ENCODE peak calls at places on chromosomes 12 and 14, in seven cellular contexts. O, Y, D, T, Q, B and N are unnamed samples.

GRCh38 chr12:85155791-85156190 is 119.6 kb downstream of the LRRIQ1 start:
- DNase-seq in O (peak; percentile 56), D (no peak), Q (peak; percentile 46), Y (no peak), T (no peak), B (peak; percentile 5), N (peak; percentile 26)

GRCh38 chr12:29552324-29552927 is 54.9 kb upstream of the OVCH1 start:
- DNase-seq in T (peak; percentile 51), Y (peak; percentile 30), B (no peak), O (peak; percentile 68), D (peak; percentile 74), Q (peak; percentile 83), N (peak; percentile 44)

GRCh38 chr12:43969882-43970281 is 134.0 kb downstream of the TMEM117 start:
- DNase-seq in Y (peak; percentile 87), O (no peak), D (no peak), T (no peak), B (peak; percentile 13), Q (peak; percentile 75), N (peak; percentile 91)

GRCh38 chr12:53994691-53995310 is 5.2 kb upstream of the HOXC9 start:
- DNase-seq in O (no peak), D (no peak), T (no peak), Q (no peak), Y (peak; percentile 30), B (no peak), N (no peak)

GRCh38 chr12:132618683-132619043 is at the start of gene P2RX2:
- DNase-seq in Y (no peak), D (no peak), T (no peak), Q (no peak), O (no peak), B (no peak), N (no peak)

GRCh38 chr12:1935700-1936378 is 17.4 kb upstream of the CACNA2D4 start:
- DNase-seq in D (peak; percentile 90), Q (no peak), O (no peak), Y (no peak), T (no peak), B (no peak), N (no peak)

GRCh38 chr14:98926802-98927201 is 345.2 kb downstream of the BCL11B start:
- DNase-seq in B (no peak), Q (no peak), T (peak; percentile 16), Y (no peak), D (no peak), O (no peak), N (peak; percentile 28)

GRCh38 chr14:53954551-53955233 is 1.9 kb downstream of the BMP4 start:
- DNase-seq in Y (peak; percentile 19), D (no peak), Q (peak; percentile 44), O (no peak), B (no peak), T (peak; percentile 37), N (no peak)

GRCh38 chr12:17215754-17216153 is 609.8 kb upstream of the LMO3 start:
- DNase-seq in O (peak; percentile 30), D (no peak), Q (peak; percentile 38), Y (no peak), T (no peak), B (no peak), N (no peak)

GRCh38 chr14:74793506-74794155 is 30.5 kb downstream of the YLPM1 start:
- DNase-seq in O (peak; percentile 40), T (no peak), D (no peak), B (no peak), Y (no peak), Q (peak; percentile 32), N (no peak)

GRCh38 chr12:120252071-120252906 is 13.2 kb downstream of the PXN start:
- DNase-seq in T (no peak), O (no peak), Q (no peak), Y (no peak), D (no peak), B (no peak), N (no peak)

GRCh38 chr14:66038214-66038977 is 447.8 kb upstream of the CCDC196 start:
- DNase-seq in T (peak; percentile 38), B (peak; percentile 56), O (peak; percentile 38), Y (peak; percentile 73), Q (peak; percentile 19), D (no peak), N (peak; percentile 86)

GRCh38 chr14:71324767-71325272 is 417.6 kb downstream of the PCNX1 start:
- DNase-seq in Y (peak; percentile 24), Q (no peak), O (peak; percentile 81), D (no peak), T (no peak), B (no peak), N (peak; percentile 80)

GRCh38 chr12:75553398-75553797 is 42.0 kb upstream of the KRR1 start:
- DNase-seq in Q (no peak), B (no peak), T (no peak), O (peak; percentile 86), Y (no peak), D (no peak), N (peak; percentile 43)

GRCh38 chr14:95353664-95354063 is 34.0 kb upstream of the CLMN start:
- DNase-seq in T (no peak), B (no peak), Q (no peak), O (no peak), Y (no peak), D (no peak), N (no peak)

GRCh38 chr12:46659844-46660243 is 166.0 kb downstream of the SLC38A4 start:
- DNase-seq in Y (no peak), O (no peak), T (no peak), B (no peak), D (no peak), Q (no peak), N (no peak)

GRCh38 chr12:49160415-49160814 is 28.5 kb downstream of the TUBA1A start:
- DNase-seq in T (no peak), B (no peak), Q (no peak), O (no peak), Y (no peak), D (no peak), N (peak; percentile 21)

GRCh38 chr12:104345234-104346066 is 41.9 kb downstream of the EID3 start:
- DNase-seq in T (no peak), Y (no peak), B (no peak), D (no peak), O (peak; percentile 46), Q (no peak), N (no peak)

GRCh38 chr14:76848879-76849278 is 22.7 kb downstream of the LRRC74A start:
- DNase-seq in T (no peak), D (no peak), Y (no peak), Q (peak; percentile 10), B (no peak), O (peak; percentile 50), N (no peak)

GRCh38 chr12:30989754-30990153 is 63.2 kb downstream of the TSPAN11 start:
- DNase-seq in D (no peak), Y (no peak), B (no peak), O (peak; percentile 83), T (no peak), Q (peak; percentile 54), N (no peak)

GRCh38 chr14:57884175-57884574 is 18.3 kb upstream of the SLC35F4 start:
- DNase-seq in D (no peak), Y (no peak), O (no peak), B (no peak), T (no peak), Q (peak; percentile 61), N (peak; percentile 6)

GRCh38 chr14:57533214-57533613 is 39.6 kb upstream of the CCDC198 start:
- DNase-seq in T (no peak), B (no peak), O (peak; percentile 49), Q (peak; percentile 83), D (no peak), Y (no peak), N (peak; percentile 32)

GRCh38 chr12:63103489-63104131 is 47.4 kb downstream of the AVPR1A start:
- DNase-seq in B (no peak), D (no peak), Q (peak; percentile 65), Y (peak; percentile 3), T (no peak), O (peak; percentile 25), N (peak; percentile 29)

GRCh38 chr14:32426596-32427408 is 97.7 kb downstream of the AKAP6 start:
- DNase-seq in O (peak; percentile 70), Q (peak; percentile 17), Y (no peak), D (no peak), B (no peak), T (no peak), N (peak; percentile 28)

DNA sequence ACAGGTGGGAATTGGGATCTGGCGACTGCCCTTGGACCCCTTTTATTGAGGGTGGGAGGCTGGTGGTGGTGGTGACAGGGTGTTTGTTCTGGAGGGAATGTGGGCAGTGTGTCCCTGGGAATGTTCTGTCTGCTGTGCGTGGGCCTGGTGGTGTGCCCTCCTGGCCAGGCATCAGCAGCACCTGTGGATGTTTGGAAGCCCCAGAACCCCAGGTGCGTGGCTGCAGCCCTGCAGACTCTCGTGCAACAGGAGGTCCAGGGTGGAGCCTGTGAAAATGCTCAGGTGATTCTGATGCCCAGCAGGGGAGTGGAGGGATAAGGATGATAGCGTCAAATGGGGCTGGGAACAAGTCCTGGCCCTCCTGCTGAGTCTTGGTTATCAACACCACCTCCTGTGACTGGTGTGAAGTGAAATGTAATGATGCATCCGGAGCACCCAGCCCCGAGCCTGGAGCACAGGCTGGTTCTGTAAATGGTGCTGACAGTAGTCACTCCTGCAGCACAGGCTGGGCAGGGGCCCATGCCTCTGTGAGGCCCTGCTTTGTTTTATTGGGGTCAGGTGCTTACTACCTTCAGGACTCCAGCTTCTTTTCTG is 176.6 kb downstream of the TSPAN9 start:
- DNase-seq in Y (no peak), Q (no peak), B (no peak), T (no peak), O (peak; percentile 66), D (no peak), N (no peak)
- H3K4me3 ChIP-seq in Y (no peak overlapping the region), Q (no peak overlapping the region), B (no peak overlapping the region), T (no peak overlapping the region), O (no peak overlapping the region), D (no peak overlapping the region), N (no peak overlapping the region)

DNA sequence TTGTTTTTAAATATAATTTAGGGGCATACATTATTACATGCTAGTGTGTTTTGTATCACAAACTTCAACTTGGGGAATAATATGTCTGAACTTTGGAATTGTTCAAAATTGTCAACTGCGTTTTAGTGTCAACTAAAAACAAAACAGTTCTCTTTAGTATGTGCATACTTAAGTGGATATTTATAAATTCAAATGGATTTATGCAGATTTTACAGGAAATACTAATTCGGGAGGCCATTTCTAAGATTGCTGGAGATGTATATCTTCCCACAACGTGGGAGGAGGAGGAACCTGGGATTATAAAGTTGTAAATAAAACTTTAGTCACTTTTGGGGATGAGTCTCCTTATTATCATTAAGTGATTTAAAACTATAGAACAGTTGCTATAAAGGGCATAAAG is 2.5 kb downstream of the PDE3A start:
- DNase-seq in Q (no peak), Y (no peak), D (no peak), O (no peak), B (no peak), T (no peak), N (no peak)
- H3K4me3 ChIP-seq in Q (peak overlapping the region; percentile 67), Y (no peak overlapping the region), D (peak overlapping the region; percentile 58), O (no peak overlapping the region), B (peak overlapping the region; percentile 66), T (peak overlapping the region; percentile 71), N (no peak overlapping the region)

GRCh38 chr12:92988622-92989130 is 59.6 kb upstream of the EEA1 start:
- DNase-seq in B (no peak), O (no peak), T (no peak), Q (no peak), D (no peak), Y (no peak), N (no peak)
- H3K4me3 ChIP-seq in B (no peak overlapping the region), O (no peak overlapping the region), T (no peak overlapping the region), Q (no peak overlapping the region), D (no peak overlapping the region), Y (no peak overlapping the region), N (no peak overlapping the region)

DNA sequence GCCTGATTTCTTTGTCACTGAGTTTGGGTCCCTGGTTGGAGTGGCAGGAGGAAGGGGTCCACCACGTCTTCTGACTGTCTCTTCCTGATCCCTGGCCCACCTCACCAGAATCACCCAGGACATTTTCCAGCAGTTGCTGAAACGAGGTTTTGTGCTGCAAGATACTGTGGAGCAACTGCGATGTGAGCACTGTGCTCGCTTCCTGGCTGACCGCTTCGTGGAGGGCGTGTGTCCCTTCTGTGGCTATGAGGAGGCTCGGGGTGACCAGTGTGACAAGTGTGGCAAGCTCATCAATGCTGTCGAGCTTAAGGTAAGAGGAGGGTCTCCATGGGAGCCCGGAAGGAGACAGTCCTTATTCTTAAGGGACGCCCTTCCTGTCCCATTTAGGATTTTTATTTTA is 12.3 kb downstream of the MARS1 start:
- DNase-seq in Q (no peak), B (no peak), Y (no peak), T (no peak), D (no peak), O (no peak), N (no peak)
- H3K4me3 ChIP-seq in Q (no peak overlapping the region), B (no peak overlapping the region), Y (no peak overlapping the region), T (no peak overlapping the region), D (no peak overlapping the region), O (no peak overlapping the region), N (no peak overlapping the region)